ENCODE peak calls at places on chromosomes 16 and 17, in seven cellular contexts. X is endothelial cell; P is ELF-1; Y is EH; M is RKO; F is A172; A is stimulated activated CD4-positive, alpha-beta T cell treated with anti-CD3 and anti-CD28 coated beads, Interleukin-2, amount 100 ng/mL, for 48 hours. J is an unnamed sample.
A peak's percentile ranks its signal among the peaks of the same experiment; 100 is the strongest.

GRCh38 chr16:9713907-9714306 is 468.3 kb downstream of the GRIN2A start:
- DNase-seq in M (no peak), Y (no peak), X (no peak), P (no peak), F (no peak), A (no peak), J (no peak)

GRCh38 chr17:17754719-17755686 is 73.7 kb downstream of the RAI1 start:
- DNase-seq in M (no peak), F (no peak), A (no peak), P (no peak), X (no peak), Y (no peak), J (no peak)

GRCh38 chr17:31684901-31685300 is 174.1 kb downstream of the COPRS start:
- DNase-seq in F (no peak), A (no peak), M (no peak), X (no peak), Y (no peak), P (no peak), J (no peak)

GRCh38 chr17:52789829-52790228 is 631.3 kb upstream of the CA10 start:
- DNase-seq in A (no peak), Y (no peak), X (no peak), F (no peak), P (no peak), M (no peak), J (no peak)

GRCh38 chr17:36544049-36544319 is 735 bp upstream of the GGNBP2 start:
- DNase-seq in X (no peak), Y (no peak), F (no peak), P (peak; percentile 70), A (no peak), M (peak; percentile 77), J (peak; percentile 23)

GRCh38 chr17:8162997-8163977 is 539 bp upstream of the VAMP2 start:
- DNase-seq in M (no peak), F (no peak), X (no peak), A (no peak), P (peak; percentile 82), Y (no peak), J (no peak)

GRCh38 chr17:2853111-2853721 is 57.0 kb downstream of the RAP1GAP2 start:
- DNase-seq in A (no peak), M (peak; percentile 49), P (peak; percentile 59), X (peak; percentile 33), F (peak; percentile 33), Y (peak; percentile 79), J (peak; percentile 35)

GRCh38 chr17:42677921-42678781 is 1.4 kb upstream of the PLEKHH3 start:
- DNase-seq in P (peak; percentile 96), M (peak; percentile 95), A (peak; percentile 76), Y (peak; percentile 94), F (peak; percentile 89), X (peak; percentile 79), J (peak; percentile 84)

GRCh38 chr16:31090540-31090939 is 1.8 kb upstream of the PRSS53 start:
- DNase-seq in P (no peak), X (no peak), F (peak; percentile 53), M (no peak), Y (peak; percentile 67), A (no peak), J (peak; percentile 65)

GRCh38 chr17:44039829-44040635 is 25.3 kb upstream of the TMEM101 start:
- DNase-seq in F (no peak), M (no peak), Y (peak; percentile 54), X (no peak), A (no peak), P (no peak), J (no peak)

GRCh38 chr16:10519297-10519696 is 61.1 kb downstream of the EMP2 start:
- DNase-seq in A (no peak), X (no peak), M (no peak), Y (no peak), F (no peak), P (no peak), J (no peak)

GRCh38 chr17:46875849-46876352 is 24.5 kb downstream of the WNT9B start:
- DNase-seq in F (no peak), Y (no peak), M (no peak), A (no peak), P (peak; percentile 34), X (no peak), J (no peak)

GRCh38 chr16:57462978-57463362 is 491 bp downstream of the POLR2C start:
- DNase-seq in M (peak; percentile 51), F (no peak), A (no peak), Y (no peak), P (no peak), X (no peak), J (no peak)

GRCh38 chr17:41750866-41751265 is 16.4 kb upstream of the HAP1 start:
- DNase-seq in M (no peak), X (no peak), A (no peak), Y (no peak), P (no peak), F (no peak), J (no peak)

GRCh38 chr16:1534021-1535020 is 855 bp downstream of the TMEM204 start:
- DNase-seq in X (no peak), Y (peak; percentile 59), F (no peak), M (no peak), A (no peak), P (peak; percentile 56), J (no peak)

GRCh38 chr16:84193480-84193879 is 2.5 kb downstream of the ADAD2 start:
- DNase-seq in X (no peak), F (no peak), P (no peak), M (no peak), Y (no peak), A (no peak), J (no peak)

GRCh38 chr17:69218986-69219385 is 9.6 kb downstream of the ABCA10 start:
- DNase-seq in M (no peak), P (no peak), A (no peak), F (no peak), X (no peak), Y (no peak), J (no peak)

J was measured in NCI-H226.